ENCODE peak calls at places on chromosomes 12 and 14, in nine cellular contexts. O is adrenal gland; J is naive thymus-derived CD8-positive, alpha-beta T cell; L is NAMALWA; P is AG09319; W is KG1; S is choroid plexus epithelial cell; A is epithelial cell of proximal tubule; Z is left colon. X is an unnamed sample.

GRCh38 chr12:27179399-27180214 is 64.5 kb upstream of the STK38L start:
- DNase-seq in O (peak; percentile 19), J (no peak), L (peak; percentile 69), P (no peak), W (no peak), S (peak; percentile 95), A (peak; percentile 78), Z (no peak), X (peak; percentile 21)

GRCh38 chr12:48938805-48939204 is 13.5 kb upstream of the FKBP11 start:
- DNase-seq in O (no peak), J (no peak), L (peak; percentile 45), P (no peak), W (no peak), S (no peak), A (no peak), Z (peak; percentile 20), X (no peak)

GRCh38 chr12:114406326-114407033 is 536 bp upstream of the TBX5 start:
- DNase-seq in O (no peak), J (no peak), L (no peak), P (no peak), W (no peak), S (no peak), A (no peak), Z (no peak), X (no peak)

GRCh38 chr12:67366530-67367196 is 97.5 kb downstream of the CAND1 start:
- DNase-seq in O (no peak), J (no peak), L (no peak), P (peak; percentile 78), W (no peak), S (peak; percentile 73), A (peak; percentile 64), Z (no peak), X (no peak)

GRCh38 chr14:33596211-33597080 is 354.4 kb downstream of the EGLN3 start:
- DNase-seq in O (no peak), J (no peak), L (no peak), P (no peak), W (no peak), S (no peak), A (no peak), Z (no peak), X (no peak)

GRCh38 chr14:90495357-90496276 is 98.8 kb downstream of the CALM1 start:
- DNase-seq in O (peak; percentile 68), J (peak; percentile 11), L (peak; percentile 71), P (peak; percentile 16), W (peak; percentile 45), S (peak; percentile 87), A (no peak), Z (peak; percentile 69), X (peak; percentile 5)

GRCh38 chr14:67170706-67171105 is 18.5 kb upstream of the GARIN2 start:
- DNase-seq in O (no peak), J (no peak), L (no peak), P (no peak), W (no peak), S (peak; percentile 19), A (no peak), Z (no peak), X (no peak)

GRCh38 chr14:50944647-50945413 is 547 bp upstream of the PYGL start:
- DNase-seq in O (peak; percentile 65), J (no peak), L (no peak), P (no peak), W (no peak), S (peak; percentile 48), A (no peak), Z (peak; percentile 75), X (no peak)

GRCh38 chr14:103329421-103330347 is 4.4 kb upstream of the EIF5 start:
- DNase-seq in O (peak; percentile 58), J (no peak), L (no peak), P (no peak), W (no peak), S (peak; percentile 69), A (peak; percentile 84), Z (peak; percentile 29), X (peak; percentile 98)

GRCh38 chr12:12996235-12996634 is 3.8 kb downstream of the HEBP1 start:
- DNase-seq in O (no peak), J (no peak), L (no peak), P (no peak), W (no peak), S (no peak), A (no peak), Z (no peak), X (no peak)

GRCh38 chr12:67827820-67828383 is 161.3 kb upstream of the IFNG-AS1 start:
- DNase-seq in O (peak; percentile 74), J (no peak), L (no peak), P (peak; percentile 50), W (no peak), S (peak; percentile 96), A (peak; percentile 95), Z (peak; percentile 13), X (no peak)

GRCh38 chr12:3988519-3989217 is 115.5 kb upstream of the PARP11 start:
- DNase-seq in O (no peak), J (no peak), L (no peak), P (no peak), W (peak; percentile 29), S (no peak), A (no peak), Z (no peak), X (no peak)

GRCh38 chr14:77862154-77862783 is 62.4 kb downstream of the ADCK1 start:
- DNase-seq in O (peak; percentile 71), J (peak; percentile 36), L (peak; percentile 73), P (peak; percentile 22), W (peak; percentile 53), S (peak; percentile 73), A (no peak), Z (peak; percentile 78), X (peak; percentile 30)

GRCh38 chr12:89084751-89085150 is 267.6 kb downstream of the DUSP6 start:
- DNase-seq in O (no peak), J (no peak), L (no peak), P (no peak), W (no peak), S (peak; percentile 82), A (no peak), Z (no peak), X (no peak)

GRCh38 chr12:100279612-100280244 is 12.8 kb downstream of the SCYL2 start:
- DNase-seq in O (no peak), J (no peak), L (no peak), P (no peak), W (no peak), S (peak; percentile 39), A (peak; percentile 30), Z (no peak), X (no peak)

GRCh38 chr14:26984318-26985177 is 386.7 kb upstream of the NOVA1 start:
- DNase-seq in O (peak; percentile 58), J (no peak), L (peak; percentile 64), P (peak; percentile 20), W (peak; percentile 10), S (peak; percentile 76), A (no peak), Z (peak; percentile 70), X (peak; percentile 3)

GRCh38 chr12:67925551-67925950 is 63.7 kb upstream of the IFNG-AS1 start:
- DNase-seq in O (no peak), J (no peak), L (no peak), P (no peak), W (no peak), S (peak; percentile 56), A (no peak), Z (no peak), X (no peak)

GRCh38 chr12:115166698-115167315 is 482.8 kb upstream of the TBX3 start:
- DNase-seq in O (no peak), J (no peak), L (no peak), P (no peak), W (no peak), S (peak; percentile 70), A (no peak), Z (no peak), X (no peak)

GRCh38 chr12:131211279-131211938 is 257.7 kb downstream of the ADGRD1 start:
- DNase-seq in O (no peak), J (no peak), L (no peak), P (no peak), W (no peak), S (no peak), A (no peak), Z (no peak), X (no peak)

GRCh38 chr12:38601970-38602369 is 285.4 kb downstream of the ALG10B start:
- DNase-seq in O (no peak), J (no peak), L (no peak), P (no peak), W (no peak), S (no peak), A (no peak), Z (no peak), X (no peak)

GRCh38 chr14:32080001-32080510 is 3.0 kb downstream of the ARHGAP5 start:
- DNase-seq in O (no peak), J (no peak), L (no peak), P (no peak), W (no peak), S (peak; percentile 12), A (no peak), Z (no peak), X (no peak)

GRCh38 chr12:94304566-94305061 is 155.1 kb downstream of the CEP83 start:
- DNase-seq in O (no peak), J (no peak), L (no peak), P (no peak), W (no peak), S (peak; percentile 85), A (no peak), Z (no peak), X (no peak)

GRCh38 chr12:47818007-47818376 is 1.7 kb downstream of the HDAC7 start:
- DNase-seq in O (peak; percentile 10), J (no peak), L (no peak), P (no peak), W (no peak), S (no peak), A (no peak), Z (no peak), X (no peak)

GRCh38 chr14:95248422-95248821 is 71.3 kb downstream of the CLMN start:
- DNase-seq in O (no peak), J (no peak), L (no peak), P (no peak), W (no peak), S (no peak), A (no peak), Z (no peak), X (no peak)

GRCh38 chr14:92670177-92670576 is 78.2 kb downstream of the LGMN start:
- DNase-seq in O (no peak), J (no peak), L (peak; percentile 67), P (peak; percentile 91), W (no peak), S (peak; percentile 74), A (no peak), Z (no peak), X (no peak)

GRCh38 chr14:65095633-65096205 is 6.6 kb downstream of the MAX start:
- DNase-seq in O (peak; percentile 67), J (no peak), L (no peak), P (peak; percentile 51), W (no peak), S (peak; percentile 91), A (no peak), Z (peak; percentile 43), X (no peak)

GRCh38 chr14:24941719-24942118 is 108.2 kb downstream of the STXBP6 start:
- DNase-seq in O (no peak), J (no peak), L (peak; percentile 25), P (no peak), W (no peak), S (no peak), A (no peak), Z (peak; percentile 76), X (no peak)

GRCh38 chr12:26319511-26319910 is 124.1 kb downstream of the SSPN start:
- DNase-seq in O (peak; percentile 60), J (no peak), L (no peak), P (no peak), W (no peak), S (peak; percentile 97), A (peak; percentile 98), Z (no peak), X (no peak)

GRCh38 chr12:63668028-63668799 is at the start of gene DPY19L2:
- DNase-seq in O (peak; percentile 91), J (peak; percentile 48), L (peak; percentile 86), P (peak; percentile 28), W (no peak), S (peak; percentile 56), A (no peak), Z (peak; percentile 51), X (peak; percentile 4)

GRCh38 chr14:69318241-69318640 is 58.3 kb downstream of the GALNT16 start:
- DNase-seq in O (no peak), J (no peak), L (peak; percentile 6), P (no peak), W (no peak), S (no peak), A (no peak), Z (no peak), X (no peak)

GRCh38 chr12:4145990-4146859 is 127.3 kb upstream of the CCND2 start:
- DNase-seq in O (no peak), J (no peak), L (no peak), P (no peak), W (no peak), S (no peak), A (no peak), Z (no peak), X (no peak)